ENCODE peak calls at places on chromosomes 2 and 18, in nine cellular contexts. R is HCT116, Y is A549, D is tibial nerve, Z is Peyer's patch, C is lower leg skin, N is stomach, V is upper lobe of left lung, M is adrenal gland. S is an unnamed sample.

GRCh38 chr18:77098033-77098432 is 34.5 kb downstream of the MBP start:
- DNase-seq in R (no peak), Y (no peak), D (no peak), Z (no peak), C (peak; percentile 28), N (no peak), V (peak; percentile 21), M (no peak), S (no peak)

GRCh38 chr2:141392517-141393213 is 738.2 kb downstream of the LRP1B start:
- DNase-seq in R (no peak), Y (peak; percentile 10), D (no peak), Z (no peak), C (no peak), N (no peak), V (no peak), M (no peak), S (no peak)

GRCh38 chr2:88125344-88125923 is 2.4 kb downstream of the FABP1 start:
- DNase-seq in R (no peak), Y (no peak), D (no peak), Z (no peak), C (no peak), N (no peak), V (no peak), M (no peak), S (no peak)

GRCh38 chr2:19120941-19121750 is 237.3 kb downstream of the OSR1 start:
- DNase-seq in R (peak; percentile 63), Y (no peak), D (peak; percentile 44), Z (no peak), C (no peak), N (no peak), V (no peak), M (peak; percentile 14), S (no peak)

GRCh38 chr2:26627350-26628105 is 13.6 kb downstream of the CIB4 start:
- DNase-seq in R (no peak), Y (no peak), D (no peak), Z (peak; percentile 41), C (no peak), N (no peak), V (no peak), M (no peak), S (peak; percentile 28)

GRCh38 chr2:31322376-31322775 is 88.4 kb downstream of the EHD3 start:
- DNase-seq in R (no peak), Y (no peak), D (no peak), Z (no peak), C (no peak), N (no peak), V (no peak), M (no peak), S (no peak)

GRCh38 chr2:56364902-56365301 is 181.1 kb downstream of the CCDC85A start:
- DNase-seq in R (no peak), Y (no peak), D (no peak), Z (no peak), C (no peak), N (no peak), V (no peak), M (no peak), S (no peak)

GRCh38 chr2:25817006-25817405 is 61.3 kb downstream of the ASXL2 start:
- DNase-seq in R (no peak), Y (no peak), D (no peak), Z (no peak), C (no peak), N (no peak), V (no peak), M (no peak), S (no peak)

GRCh38 chr18:54023471-54023870 is 201.0 kb downstream of the MBD2 start:
- DNase-seq in R (no peak), Y (no peak), D (no peak), Z (no peak), C (no peak), N (no peak), V (no peak), M (no peak), S (no peak)

GRCh38 chr2:12674644-12675328 is 42.0 kb upstream of the TRIB2 start:
- DNase-seq in R (no peak), Y (no peak), D (no peak), Z (no peak), C (no peak), N (no peak), V (no peak), M (no peak), S (no peak)

GRCh38 chr2:226561962-226562361 is 237.7 kb downstream of the IRS1 start:
- DNase-seq in R (no peak), Y (no peak), D (no peak), Z (no peak), C (no peak), N (peak; percentile 61), V (peak; percentile 22), M (no peak), S (no peak)

GRCh38 chr2:126656311-126657145 is 570 bp downstream of the GYPC start:
- DNase-seq in R (no peak), Y (no peak), D (peak; percentile 17), Z (no peak), C (peak; percentile 89), N (no peak), V (no peak), M (peak; percentile 39), S (no peak)

GRCh38 chr2:126657636-126658315 is 1.8 kb downstream of the GYPC start:
- DNase-seq in R (peak; percentile 63), Y (no peak), D (peak; percentile 63), Z (peak; percentile 72), C (peak; percentile 95), N (peak; percentile 66), V (peak; percentile 86), M (peak; percentile 96), S (peak; percentile 82)

GRCh38 chr2:126658316-126658909 is 2.5 kb downstream of the GYPC start:
- DNase-seq in R (no peak), Y (no peak), D (no peak), Z (no peak), C (peak; percentile 17), N (no peak), V (no peak), M (no peak), S (no peak)

GRCh38 chr2:126655500-126656310 is at the start of gene GYPC:
- DNase-seq in R (no peak), Y (no peak), D (peak; percentile 75), Z (no peak), C (peak; percentile 96), N (peak; percentile 47), V (peak; percentile 71), M (peak; percentile 87), S (peak; percentile 78)

DNA sequence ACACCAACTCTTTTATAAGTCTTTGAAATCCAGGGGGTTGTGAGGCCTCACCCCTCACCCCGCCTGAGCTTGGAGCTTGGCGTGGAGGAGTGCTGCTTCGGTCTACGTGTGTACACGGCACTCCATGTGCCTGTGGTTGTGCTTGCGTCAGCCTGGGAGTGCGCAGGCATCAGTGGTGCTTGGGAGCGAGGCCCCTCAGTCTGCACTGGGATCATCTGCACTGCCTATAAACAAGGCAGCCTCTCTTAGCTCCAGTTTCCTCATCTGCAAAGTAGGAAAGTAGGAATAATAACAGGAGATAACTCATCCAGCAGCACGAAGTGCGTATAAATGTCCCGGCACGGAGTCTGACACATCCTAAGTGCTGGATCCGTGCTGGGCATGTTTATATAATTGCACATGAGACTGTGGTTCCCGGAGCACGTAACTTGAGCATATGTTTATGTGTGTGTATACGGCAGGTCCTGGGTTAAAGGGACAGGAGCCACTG is 1.2 kb downstream of the GYPC start:
- DNase-seq in R (no peak), Y (no peak), D (peak; percentile 60), Z (no peak), C (peak; percentile 88), N (peak; percentile 42), V (peak; percentile 77), M (peak; percentile 56), S (peak; percentile 41)
- TF ChIP-seq POLR2A in R (no peak), Y (no peak), D (peak; percentile 28), Z (peak; percentile 20), C (no peak), N (no peak), V (peak; percentile 54), M (no peak), S (no peak)

GRCh38 chr18:3152294-3152693 is 67.5 kb downstream of the MYOM1 start:
- DNase-seq in R (no peak), Y (no peak), D (no peak), Z (no peak), C (no peak), N (no peak), V (no peak), M (no peak), S (no peak)
- TF ChIP-seq CTCF in R (no peak), Y (no peak), D (no peak), Z (no peak), C (no peak), N (no peak), V (no peak), M (no peak), S (no peak)

DNA sequence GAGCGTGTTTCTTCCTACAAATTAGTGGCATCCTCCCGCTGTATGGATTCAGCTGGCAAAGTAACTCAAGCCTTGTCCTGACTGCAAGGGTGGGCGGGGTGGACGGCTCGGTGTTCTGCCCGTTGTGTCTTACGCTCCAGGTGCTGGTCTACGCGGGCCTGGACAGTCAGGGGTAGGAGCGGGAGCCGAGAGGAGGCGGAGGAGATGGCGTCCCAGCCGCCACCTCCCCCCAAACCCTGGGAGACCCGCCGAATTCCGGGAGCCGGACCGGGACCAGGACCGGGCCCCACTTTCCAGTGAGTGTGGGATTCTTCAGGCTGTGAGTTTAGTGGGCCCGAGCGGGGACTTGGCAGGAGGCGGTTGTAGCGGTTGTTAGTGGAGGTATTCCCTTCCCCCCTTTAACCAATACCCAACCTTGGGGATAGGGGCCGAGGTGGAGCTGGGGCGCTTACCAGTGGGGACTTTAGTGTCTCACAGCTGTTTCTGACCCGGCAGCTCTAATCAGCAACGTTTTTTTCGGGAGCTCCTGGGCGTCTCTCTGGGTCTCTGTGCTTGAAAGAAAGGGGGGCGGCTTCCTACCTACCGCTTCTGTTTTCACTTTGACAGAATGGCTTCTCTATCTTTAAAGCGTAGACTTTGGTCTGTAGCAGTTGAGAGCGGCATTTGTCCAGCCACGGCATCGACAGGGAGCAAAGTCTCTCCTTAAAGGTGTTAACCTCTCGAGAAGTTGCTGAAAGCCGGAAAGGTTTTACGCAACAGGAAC is at the start of the genes PEX13 and PUS10:
- DNase-seq in R (peak; percentile 73), Y (peak; percentile 93), D (peak; percentile 67), Z (peak; percentile 87), C (peak; percentile 94), N (peak; percentile 80), V (peak; percentile 85), M (peak; percentile 80), S (peak; percentile 81)
- TF ChIP-seq POLR2A in R (no peak), Y (peak; percentile 63), D (no peak), Z (peak; percentile 39), C (no peak), N (no peak), V (peak; percentile 83), M (no peak), S (peak; percentile 75)

DNA sequence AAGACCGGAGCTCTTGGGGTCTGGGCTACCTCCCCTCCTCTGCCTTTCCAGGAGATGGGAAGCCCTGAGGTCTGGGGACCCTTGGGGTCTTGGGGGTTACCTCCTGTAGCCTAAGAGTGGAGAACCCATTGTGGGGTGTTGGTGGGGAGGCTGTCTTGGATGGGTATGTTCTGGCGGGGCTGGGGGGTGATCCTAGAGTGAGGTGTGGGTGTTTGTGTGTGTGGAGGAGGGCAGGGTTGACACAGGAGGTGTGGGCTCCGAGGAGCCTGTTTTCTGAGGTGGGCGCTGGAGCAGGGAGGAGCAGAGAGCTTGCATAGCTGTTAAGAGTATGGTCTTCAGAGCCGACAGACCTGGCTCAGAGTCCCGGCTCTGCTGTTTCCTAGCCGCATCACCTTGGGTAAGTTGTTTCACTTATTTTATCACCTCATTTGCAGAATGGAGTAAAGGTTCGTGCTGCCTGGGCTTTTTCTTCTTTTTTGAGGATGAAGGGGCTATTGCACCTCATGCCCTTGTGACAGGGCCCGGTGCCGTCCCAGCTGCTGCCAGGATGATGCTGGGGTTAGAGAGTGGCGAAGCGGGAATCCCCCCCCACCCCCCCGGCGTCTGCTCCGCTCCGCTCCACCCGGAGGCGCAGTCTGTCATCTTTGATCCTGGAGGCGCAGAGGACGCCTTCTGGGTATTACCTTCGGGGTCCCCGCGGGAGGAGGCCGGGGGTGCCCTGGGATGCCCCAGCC is 17.2 kb downstream of the TET3 start:
- DNase-seq in R (no peak), Y (no peak), D (no peak), Z (no peak), C (no peak), N (no peak), V (no peak), M (no peak), S (no peak)
- TF ChIP-seq CTCF in R (no peak), Y (no peak), D (no peak), Z (no peak), C (no peak), N (no peak), V (no peak), M (no peak), S (no peak)